ENCODE peak calls at places on chromosomes 7 and 10, in six cellular contexts. Q is IMR-90, E is trophoblast cell, A is neuronal stem cell, K is H9, C is mesenchymal stem cell. L is an unnamed sample.

GRCh38 chr7:114539575-114539974 is 125.0 kb downstream of the FOXP2 start:
- DNase-seq in Q (peak), E (peak), A (no peak), K (no peak), C (peak), L (no peak)

GRCh38 chr10:133420579-133420978 is 3.8 kb downstream of the SPRN start:
- DNase-seq in Q (no peak), E (no peak), A (no peak), K (peak), C (no peak), L (no peak)

GRCh38 chr7:141071260-141071854 is 2.5 kb upstream of the TMEM178B start:
- DNase-seq in Q (no peak), E (no peak), A (peak), K (peak), C (no peak), L (peak)

GRCh38 chr7:123260428-123260960 is 60.7 kb upstream of the SLC13A1 start:
- DNase-seq in Q (no peak), E (no peak), A (no peak), K (no peak), C (no peak), L (no peak)

GRCh38 chr7:22346383-22347107 is 10.4 kb downstream of the RAPGEF5 start:
- DNase-seq in Q (no peak), E (peak), A (no peak), K (no peak), C (no peak), L (no peak)

GRCh38 chr10:13382759-13383753 is 35.0 kb upstream of the SEPHS1 start:
- DNase-seq in Q (no peak), E (peak), A (no peak), K (peak), C (no peak), L (no peak)

GRCh38 chr7:6536262-6536770 is 14.9 kb downstream of the GRID2IP start:
- DNase-seq in Q (no peak), E (no peak), A (no peak), K (no peak), C (no peak), L (peak)

GRCh38 chr7:157650131-157650631 is 313.4 kb downstream of the DNAJB6 start:
- DNase-seq in Q (no peak), E (no peak), A (no peak), K (no peak), C (no peak), L (no peak)

GRCh38 chr10:105577865-105578607 is 936.9 kb downstream of the SORCS3 start:
- DNase-seq in Q (no peak), E (no peak), A (no peak), K (no peak), C (no peak), L (no peak)

GRCh38 chr10:30436688-30437038 is 2.7 kb downstream of the MAP3K8 start:
- DNase-seq in Q (no peak), E (no peak), A (no peak), K (no peak), C (no peak), L (no peak)
- H4K91ac ChIP-seq in Q (no peak), E (no peak), A (no peak), K (no peak), C (no peak), L (no peak)

GRCh38 chr10:21599582-21599981 is 65.5 kb downstream of the MLLT10 start:
- DNase-seq in Q (no peak), E (no peak), A (no peak), K (no peak), C (no peak), L (no peak)
- H4K91ac ChIP-seq in Q (no peak), E (no peak), A (no peak), K (no peak), C (no peak), L (no peak)

GRCh38 chr10:128305601-128306345 is 179.6 kb upstream of the MKI67 start:
- DNase-seq in Q (no peak), E (no peak), A (no peak), K (no peak), C (no peak), L (no peak)

GRCh38 chr10:128306966-128307365 is 180.7 kb upstream of the MKI67 start:
- DNase-seq in Q (no peak), E (no peak), A (no peak), K (no peak), C (no peak), L (no peak)

GRCh38 chr10:128307819-128308218 is 181.6 kb upstream of the MKI67 start:
- DNase-seq in Q (no peak), E (no peak), A (no peak), K (peak), C (no peak), L (no peak)

GRCh38 chr10:128304271-128304670 is 178.0 kb upstream of the MKI67 start:
- DNase-seq in Q (no peak), E (no peak), A (no peak), K (no peak), C (no peak), L (no peak)
- H4K91ac ChIP-seq in Q (no peak), E (no peak), A (no peak), K (no peak), C (no peak), L (no peak)

DNA sequence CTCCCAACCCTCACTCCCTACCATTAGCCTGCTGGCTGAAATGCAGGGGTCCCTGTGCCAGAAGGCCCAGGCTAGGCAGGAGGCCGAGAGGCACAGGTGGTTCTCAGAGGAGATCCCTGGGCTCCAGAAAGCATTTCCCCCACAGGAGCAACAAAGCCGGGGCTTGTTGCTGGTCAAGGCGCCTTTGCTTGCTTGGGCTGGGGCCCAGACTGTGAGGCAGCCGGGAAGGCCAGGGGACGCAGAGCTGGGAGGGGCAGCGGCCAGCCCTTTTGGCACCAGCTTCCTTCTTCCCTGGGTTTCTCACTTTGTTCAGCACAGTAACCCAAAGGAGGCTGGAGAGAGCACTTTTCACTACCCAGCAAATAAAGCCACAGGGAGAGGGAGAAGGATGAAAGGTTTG is 48.6 kb downstream of the FBXW4 start:
- DNase-seq in Q (no peak), E (no peak), A (no peak), K (no peak), C (no peak), L (no peak)
- H4K91ac ChIP-seq in Q (no peak), E (no peak), A (no peak), K (no peak), C (no peak), L (no peak)

DNA sequence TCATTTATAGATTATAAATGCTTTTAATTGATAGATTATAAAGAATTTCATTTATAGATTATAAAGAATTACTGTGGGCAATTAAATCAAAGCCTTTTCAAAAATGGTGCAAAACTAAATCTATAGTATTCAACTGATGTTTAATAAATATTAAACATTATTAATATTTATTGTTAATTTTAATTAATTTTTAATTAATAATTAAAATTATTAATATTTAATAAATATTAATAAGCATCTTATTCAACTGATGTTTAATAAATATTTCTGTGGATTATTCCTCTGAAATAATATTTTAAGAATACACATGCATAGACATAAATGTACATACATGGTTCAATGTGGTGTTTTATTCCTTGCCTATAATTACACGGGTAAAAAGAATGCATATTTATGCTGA is 346.8 kb downstream of the PCDH15 start:
- DNase-seq in Q (no peak), E (no peak), A (no peak), K (no peak), C (no peak), L (no peak)
- H4K91ac ChIP-seq in Q (no peak), E (no peak), A (no peak), K (no peak), C (no peak), L (no peak)

GRCh38 chr10:113474756-113475155 is 78.1 kb upstream of the HABP2 start:
- DNase-seq in Q (no peak), E (peak), A (no peak), K (no peak), C (no peak), L (no peak)

GRCh38 chr10:113471241-113471996 is 81.4 kb upstream of the HABP2 start:
- DNase-seq in Q (no peak), E (no peak), A (no peak), K (no peak), C (no peak), L (no peak)

GRCh38 chr10:113475381-113475807 is 77.5 kb upstream of the HABP2 start:
- DNase-seq in Q (no peak), E (peak), A (no peak), K (no peak), C (no peak), L (no peak)

GRCh38 chr10:113473851-113474250 is 79.0 kb upstream of the HABP2 start:
- DNase-seq in Q (no peak), E (no peak), A (no peak), K (no peak), C (no peak), L (no peak)

GRCh38 chr10:113473011-113473410 is 79.8 kb upstream of the HABP2 start:
- DNase-seq in Q (no peak), E (no peak), A (no peak), K (no peak), C (no peak), L (no peak)
- H4K91ac ChIP-seq in Q (no peak), E (no peak), A (no peak), K (no peak), C (no peak), L (no peak)

GRCh38 chr7:2380461-2380860 is 22.9 kb upstream of the CHST12 start:
- DNase-seq in Q (no peak), E (no peak), A (no peak), K (no peak), C (no peak), L (no peak)
- H4K91ac ChIP-seq in Q (no peak), E (no peak), A (no peak), K (no peak), C (no peak), L (no peak)

GRCh38 chr7:37732253-37732652 is 48.7 kb downstream of the GPR141 start:
- DNase-seq in Q (no peak), E (peak), A (peak), K (peak), C (no peak), L (peak)
- H4K91ac ChIP-seq in Q (no peak), E (no peak), A (no peak), K (no peak), C (no peak), L (no peak)

GRCh38 chr10:25441270-25441669 is 266.5 kb downstream of the GPR158 start:
- DNase-seq in Q (no peak), E (no peak), A (no peak), K (no peak), C (no peak), L (no peak)

DNA sequence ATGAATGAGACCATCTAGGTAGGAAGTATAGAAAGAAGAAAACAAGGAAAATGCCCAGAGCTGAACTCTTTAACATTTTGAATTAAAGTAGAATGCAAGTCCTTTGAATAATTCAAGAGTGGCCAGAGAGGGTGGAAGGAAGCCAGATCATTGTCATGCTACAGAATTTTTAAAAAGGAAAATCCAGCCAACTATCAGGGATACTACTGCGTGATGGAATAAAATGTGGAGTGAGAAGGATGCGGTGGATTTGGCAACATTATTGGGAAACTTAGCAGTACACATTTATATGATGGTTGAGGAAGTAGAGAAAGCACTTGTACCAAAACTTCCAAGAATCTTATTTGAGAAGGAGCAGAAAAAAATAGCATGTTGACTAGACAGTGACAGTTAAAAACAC is 261.6 kb downstream of the GPR158 start:
- DNase-seq in Q (no peak), E (no peak), A (no peak), K (no peak), C (no peak), L (no peak)
- H4K91ac ChIP-seq in Q (no peak), E (no peak), A (no peak), K (no peak), C (no peak), L (no peak)

L was measured in H1.